ENCODE peak calls at places on chromosome 21, in four cellular contexts. One of them, this sample, is unnamed.

GRCh38 chr21:46532080-46532479 is 72.8 kb downstream of the S100B start:
- DNase-seq in mucosa of descending colon: no peak
- DNase-seq in NT2/D1: no peak
- DNase-seq in naive thymus-derived CD4-positive, alpha-beta T cell: peak; percentile 51
- DNase-seq in this sample: no peak

GRCh38 chr21:31476551-31477120 is 132.6 kb upstream of the TIAM1 start:
- DNase-seq in mucosa of descending colon: no peak
- DNase-seq in NT2/D1: no peak
- DNase-seq in naive thymus-derived CD4-positive, alpha-beta T cell: no peak
- DNase-seq in this sample: no peak

GRCh38 chr21:45169001-45169400 is 94.6 kb downstream of the ADARB1 start:
- DNase-seq in mucosa of descending colon: no peak
- DNase-seq in NT2/D1: no peak
- DNase-seq in naive thymus-derived CD4-positive, alpha-beta T cell: no peak
- DNase-seq in this sample: no peak

GRCh38 chr21:28099296-28099695 is 893.4 kb downstream of the LTN1 start:
- DNase-seq in mucosa of descending colon: no peak
- DNase-seq in NT2/D1: no peak
- DNase-seq in naive thymus-derived CD4-positive, alpha-beta T cell: no peak
- DNase-seq in this sample: no peak

GRCh38 chr21:31731802-31732537 is at the start of gene SCAF4:
- DNase-seq in mucosa of descending colon: peak; percentile 93
- DNase-seq in NT2/D1: peak; percentile 85
- DNase-seq in naive thymus-derived CD4-positive, alpha-beta T cell: peak; percentile 73
- DNase-seq in this sample: peak; percentile 77

GRCh38 chr21:32413697-32414578 is 1.4 kb downstream of the EVA1C start:
- DNase-seq in mucosa of descending colon: no peak
- DNase-seq in NT2/D1: no peak
- DNase-seq in naive thymus-derived CD4-positive, alpha-beta T cell: no peak
- DNase-seq in this sample: no peak

GRCh38 chr21:16082038-16082816 is 352.4 kb downstream of the USP25 start:
- DNase-seq in mucosa of descending colon: no peak
- DNase-seq in NT2/D1: no peak
- DNase-seq in naive thymus-derived CD4-positive, alpha-beta T cell: no peak
- DNase-seq in this sample: no peak

GRCh38 chr21:32958288-32958992 is 67.3 kb upstream of the OLIG2 start:
- DNase-seq in mucosa of descending colon: no peak
- DNase-seq in NT2/D1: peak; percentile 30
- DNase-seq in naive thymus-derived CD4-positive, alpha-beta T cell: no peak
- DNase-seq in this sample: peak; percentile 55

GRCh38 chr21:46393451-46393940 is 65.2 kb upstream of the DIP2A start:
- DNase-seq in mucosa of descending colon: peak; percentile 40
- DNase-seq in NT2/D1: no peak
- DNase-seq in naive thymus-derived CD4-positive, alpha-beta T cell: no peak
- DNase-seq in this sample: no peak

GRCh38 chr21:25835397-25835796 is 100.6 kb downstream of the GABPA start:
- DNase-seq in mucosa of descending colon: no peak
- DNase-seq in NT2/D1: no peak
- DNase-seq in naive thymus-derived CD4-positive, alpha-beta T cell: no peak
- DNase-seq in this sample: no peak

GRCh38 chr21:29546071-29546470 is 247.3 kb downstream of the BACH1 start:
- DNase-seq in mucosa of descending colon: no peak
- DNase-seq in NT2/D1: no peak
- DNase-seq in naive thymus-derived CD4-positive, alpha-beta T cell: no peak
- DNase-seq in this sample: no peak

GRCh38 chr21:27423906-27424595 is 457.2 kb upstream of the ADAMTS5 start:
- DNase-seq in mucosa of descending colon: no peak
- DNase-seq in NT2/D1: peak; percentile 93
- DNase-seq in naive thymus-derived CD4-positive, alpha-beta T cell: no peak
- DNase-seq in this sample: no peak

GRCh38 chr21:16028163-16028562 is 298.4 kb downstream of the USP25 start:
- DNase-seq in mucosa of descending colon: no peak
- DNase-seq in NT2/D1: no peak
- DNase-seq in naive thymus-derived CD4-positive, alpha-beta T cell: no peak
- DNase-seq in this sample: no peak

GRCh38 chr21:38140192-38140905 is 116.4 kb upstream of the KCNJ15 start:
- DNase-seq in mucosa of descending colon: no peak
- DNase-seq in NT2/D1: no peak
- DNase-seq in naive thymus-derived CD4-positive, alpha-beta T cell: no peak
- DNase-seq in this sample: no peak

GRCh38 chr21:26093094-26093493 is 77.5 kb downstream of the APP start:
- DNase-seq in mucosa of descending colon: no peak
- DNase-seq in NT2/D1: no peak
- DNase-seq in naive thymus-derived CD4-positive, alpha-beta T cell: no peak
- DNase-seq in this sample: no peak

GRCh38 chr21:25459365-25459764 is 147.9 kb downstream of the MRPL39 start:
- DNase-seq in mucosa of descending colon: no peak
- DNase-seq in NT2/D1: no peak
- DNase-seq in naive thymus-derived CD4-positive, alpha-beta T cell: no peak
- DNase-seq in this sample: no peak

GRCh38 chr21:27134513-27134912 is 167.6 kb upstream of the ADAMTS5 start:
- DNase-seq in mucosa of descending colon: no peak
- DNase-seq in NT2/D1: no peak
- DNase-seq in naive thymus-derived CD4-positive, alpha-beta T cell: no peak
- DNase-seq in this sample: no peak

GRCh38 chr21:23613014-23613413 is 1994.3 kb downstream of the MRPL39 start:
- DNase-seq in mucosa of descending colon: no peak
- DNase-seq in NT2/D1: no peak
- DNase-seq in naive thymus-derived CD4-positive, alpha-beta T cell: no peak
- DNase-seq in this sample: no peak

GRCh38 chr21:36628096-36628495 is 70.8 kb upstream of the SIM2 start:
- DNase-seq in mucosa of descending colon: no peak
- DNase-seq in NT2/D1: no peak
- DNase-seq in naive thymus-derived CD4-positive, alpha-beta T cell: no peak
- DNase-seq in this sample: no peak

GRCh38 chr21:44890338-44890931 is 16.9 kb upstream of the PTTG1IP start:
- DNase-seq in mucosa of descending colon: peak; percentile 39
- DNase-seq in NT2/D1: no peak
- DNase-seq in naive thymus-derived CD4-positive, alpha-beta T cell: no peak
- DNase-seq in this sample: no peak

GRCh38 chr21:41848971-41849580 is 30.1 kb downstream of the PRDM15 start:
- DNase-seq in mucosa of descending colon: no peak
- DNase-seq in NT2/D1: no peak
- DNase-seq in naive thymus-derived CD4-positive, alpha-beta T cell: no peak
- DNase-seq in this sample: no peak

GRCh38 chr21:31366825-31367224 is 22.8 kb upstream of the TIAM1 start:
- DNase-seq in mucosa of descending colon: no peak
- DNase-seq in NT2/D1: no peak
- DNase-seq in naive thymus-derived CD4-positive, alpha-beta T cell: no peak
- DNase-seq in this sample: no peak

GRCh38 chr21:32317726-32318125 is 19.1 kb downstream of the MRAP start:
- DNase-seq in mucosa of descending colon: no peak
- DNase-seq in NT2/D1: no peak
- DNase-seq in naive thymus-derived CD4-positive, alpha-beta T cell: no peak
- DNase-seq in this sample: no peak

GRCh38 chr21:41754481-41754891 is 12.4 kb downstream of the RIPK4 start:
- DNase-seq in mucosa of descending colon: no peak
- DNase-seq in NT2/D1: no peak
- DNase-seq in naive thymus-derived CD4-positive, alpha-beta T cell: no peak
- DNase-seq in this sample: no peak

GRCh38 chr21:17051054-17051453 is 461.8 kb upstream of the CXADR start:
- DNase-seq in mucosa of descending colon: no peak
- DNase-seq in NT2/D1: no peak
- DNase-seq in naive thymus-derived CD4-positive, alpha-beta T cell: no peak
- DNase-seq in this sample: no peak

GRCh38 chr21:46196733-46197132 is 12.5 kb upstream of the SPATC1L start:
- DNase-seq in mucosa of descending colon: peak; percentile 20
- DNase-seq in NT2/D1: no peak
- DNase-seq in naive thymus-derived CD4-positive, alpha-beta T cell: no peak
- DNase-seq in this sample: peak; percentile 3

GRCh38 chr21:27306821-27307746 is 340.2 kb upstream of the ADAMTS5 start:
- DNase-seq in mucosa of descending colon: no peak
- DNase-seq in NT2/D1: no peak
- DNase-seq in naive thymus-derived CD4-positive, alpha-beta T cell: no peak
- DNase-seq in this sample: no peak

GRCh38 chr21:42508371-42508770 is 5.3 kb upstream of the SLC37A1 start:
- DNase-seq in mucosa of descending colon: no peak
- DNase-seq in NT2/D1: no peak
- DNase-seq in naive thymus-derived CD4-positive, alpha-beta T cell: no peak
- DNase-seq in this sample: no peak

GRCh38 chr21:25818156-25818950 is 83.6 kb downstream of the GABPA start:
- DNase-seq in mucosa of descending colon: no peak
- DNase-seq in NT2/D1: no peak
- DNase-seq in naive thymus-derived CD4-positive, alpha-beta T cell: no peak
- DNase-seq in this sample: no peak

GRCh38 chr21:41983229-41983628 is 26.9 kb downstream of the ZBTB21 start:
- DNase-seq in mucosa of descending colon: no peak
- DNase-seq in NT2/D1: no peak
- DNase-seq in naive thymus-derived CD4-positive, alpha-beta T cell: no peak
- DNase-seq in this sample: no peak

GRCh38 chr21:37232274-37233018 is 34.7 kb downstream of the VPS26C start:
- DNase-seq in mucosa of descending colon: no peak
- DNase-seq in NT2/D1: no peak
- DNase-seq in naive thymus-derived CD4-positive, alpha-beta T cell: no peak
- DNase-seq in this sample: no peak

GRCh38 chr21:28521932-28522826 is 470.5 kb downstream of the LTN1 start:
- DNase-seq in mucosa of descending colon: no peak
- DNase-seq in NT2/D1: peak; percentile 22
- DNase-seq in naive thymus-derived CD4-positive, alpha-beta T cell: no peak
- DNase-seq in this sample: no peak

GRCh38 chr21:27244356-27244755 is 277.5 kb upstream of the ADAMTS5 start:
- DNase-seq in mucosa of descending colon: no peak
- DNase-seq in NT2/D1: no peak
- DNase-seq in naive thymus-derived CD4-positive, alpha-beta T cell: no peak
- DNase-seq in this sample: no peak

GRCh38 chr21:43921979-43922945 is 57.2 kb downstream of the AGPAT3 start:
- DNase-seq in mucosa of descending colon: no peak
- DNase-seq in NT2/D1: no peak
- DNase-seq in naive thymus-derived CD4-positive, alpha-beta T cell: peak; percentile 50
- DNase-seq in this sample: no peak

GRCh38 chr21:26795866-26796329 is 49.3 kb downstream of the ADAMTS1 start:
- DNase-seq in mucosa of descending colon: no peak
- DNase-seq in NT2/D1: no peak
- DNase-seq in naive thymus-derived CD4-positive, alpha-beta T cell: no peak
- DNase-seq in this sample: peak; percentile 20

GRCh38 chr21:35044770-35045538 is 4.1 kb downstream of the RUNX1 start:
- DNase-seq in mucosa of descending colon: no peak
- DNase-seq in NT2/D1: no peak
- DNase-seq in naive thymus-derived CD4-positive, alpha-beta T cell: no peak
- DNase-seq in this sample: no peak

GRCh38 chr21:35045539-35046222 is 3.4 kb downstream of the RUNX1 start:
- DNase-seq in mucosa of descending colon: no peak
- DNase-seq in NT2/D1: no peak
- DNase-seq in naive thymus-derived CD4-positive, alpha-beta T cell: peak; percentile 77
- DNase-seq in this sample: no peak

GRCh38 chr21:35048183-35048601 is 910 bp downstream of the RUNX1 start:
- DNase-seq in mucosa of descending colon: no peak
- DNase-seq in NT2/D1: no peak
- DNase-seq in naive thymus-derived CD4-positive, alpha-beta T cell: no peak
- DNase-seq in this sample: no peak

GRCh38 chr21:35046880-35047229 is 2.2 kb downstream of the RUNX1 start:
- DNase-seq in mucosa of descending colon: no peak
- DNase-seq in NT2/D1: no peak
- DNase-seq in naive thymus-derived CD4-positive, alpha-beta T cell: no peak
- DNase-seq in this sample: no peak

GRCh38 chr21:35046223-35046690 is 2.8 kb downstream of the RUNX1 start:
- DNase-seq in mucosa of descending colon: no peak
- DNase-seq in NT2/D1: no peak
- DNase-seq in naive thymus-derived CD4-positive, alpha-beta T cell: no peak
- DNase-seq in this sample: no peak
- H3K4me1 ChIP-seq in mucosa of descending colon: peaks cover 22% of the 10 kb centered on the region
- H3K4me1 ChIP-seq in NT2/D1: no peaks in the 10 kb centered on the region
- H3K4me1 ChIP-seq in naive thymus-derived CD4-positive, alpha-beta T cell: peaks cover 64% of the 10 kb centered on the region
- H3K4me1 ChIP-seq in this sample: no peaks in the 10 kb centered on the region

GRCh38 chr21:34520769-34521508 is 8.9 kb upstream of the KCNE1 start:
- DNase-seq in mucosa of descending colon: no peak
- DNase-seq in NT2/D1: no peak
- DNase-seq in naive thymus-derived CD4-positive, alpha-beta T cell: no peak
- DNase-seq in this sample: no peak

GRCh38 chr21:34521561-34521960 is 9.6 kb upstream of the KCNE1 start:
- DNase-seq in mucosa of descending colon: no peak
- DNase-seq in NT2/D1: no peak
- DNase-seq in naive thymus-derived CD4-positive, alpha-beta T cell: no peak
- DNase-seq in this sample: no peak

GRCh38 chr21:34523019-34523418 is 11.0 kb upstream of the KCNE1 start:
- DNase-seq in mucosa of descending colon: peak; percentile 63
- DNase-seq in NT2/D1: no peak
- DNase-seq in naive thymus-derived CD4-positive, alpha-beta T cell: no peak
- DNase-seq in this sample: no peak

GRCh38 chr21:34519694-34520093 is 7.7 kb upstream of the KCNE1 start:
- DNase-seq in mucosa of descending colon: no peak
- DNase-seq in NT2/D1: no peak
- DNase-seq in naive thymus-derived CD4-positive, alpha-beta T cell: no peak
- DNase-seq in this sample: no peak

GRCh38 chr21:34522284-34522683 is 10.3 kb upstream of the KCNE1 start:
- DNase-seq in mucosa of descending colon: peak; percentile 57
- DNase-seq in NT2/D1: no peak
- DNase-seq in naive thymus-derived CD4-positive, alpha-beta T cell: no peak
- DNase-seq in this sample: no peak
- H3K4me1 ChIP-seq in mucosa of descending colon: peaks cover 21% of the 10 kb centered on the region
- H3K4me1 ChIP-seq in NT2/D1: peaks cover 11% of the 10 kb centered on the region
- H3K4me1 ChIP-seq in naive thymus-derived CD4-positive, alpha-beta T cell: no peaks in the 10 kb centered on the region
- H3K4me1 ChIP-seq in this sample: peaks cover 14% of the 10 kb centered on the region

GRCh38 chr21:39313042-39313456 is 383 bp downstream of the BRWD1 start:
- DNase-seq in mucosa of descending colon: peak; percentile 78
- DNase-seq in NT2/D1: peak; percentile 27
- DNase-seq in naive thymus-derived CD4-positive, alpha-beta T cell: no peak
- DNase-seq in this sample: peak; percentile 45
- H3K4me1 ChIP-seq in mucosa of descending colon: peaks cover 22% of the 10 kb centered on the region
- H3K4me1 ChIP-seq in NT2/D1: peaks cover 6% of the 10 kb centered on the region
- H3K4me1 ChIP-seq in naive thymus-derived CD4-positive, alpha-beta T cell: peaks cover 11% of the 10 kb centered on the region
- H3K4me1 ChIP-seq in this sample: peaks cover 5% of the 10 kb centered on the region

DNA sequence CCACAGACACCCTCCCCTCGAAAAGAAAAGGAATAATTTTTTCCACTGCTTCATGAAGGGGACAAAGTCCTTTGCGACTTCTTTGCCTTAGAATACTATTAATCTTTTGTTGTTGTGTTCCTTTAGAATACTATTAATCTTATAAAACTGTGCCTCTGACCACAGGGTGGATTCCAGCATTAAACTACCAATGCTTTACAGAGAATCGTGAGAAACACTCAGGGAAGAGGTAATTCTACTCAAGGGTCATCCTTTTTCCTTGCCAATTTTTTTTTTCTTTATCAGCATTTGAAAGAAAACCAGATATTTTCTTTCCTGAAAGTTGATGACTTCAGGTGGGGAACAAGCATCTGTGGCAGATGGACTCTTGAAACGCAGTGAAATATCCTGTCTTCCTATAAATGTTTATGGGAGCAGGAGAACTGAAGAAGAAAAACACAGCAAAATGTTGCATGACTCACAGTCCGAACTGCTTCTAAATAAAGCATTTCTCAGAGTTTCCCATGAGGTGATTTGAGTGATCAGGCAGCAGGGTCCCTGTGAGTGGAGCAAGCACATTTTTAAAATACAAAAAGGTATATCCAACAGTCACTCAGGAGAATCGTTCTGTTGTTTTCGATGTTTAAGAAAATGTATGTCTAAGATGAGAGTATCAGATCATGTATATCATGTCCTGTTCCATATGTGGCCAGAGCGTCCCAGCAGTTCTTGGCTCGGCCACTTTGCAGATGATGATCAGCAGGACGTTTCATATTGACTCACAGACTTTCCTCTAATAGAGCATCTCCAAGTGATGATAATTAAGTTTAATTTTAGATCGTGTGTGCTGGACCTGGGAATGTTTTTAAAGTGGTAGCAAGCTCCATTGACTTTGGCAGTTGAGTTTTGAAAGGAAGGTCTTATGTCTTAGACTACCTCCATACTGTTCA is 154.3 kb upstream of the RUNX1 start:
- DNase-seq in mucosa of descending colon: no peak
- DNase-seq in NT2/D1: no peak
- DNase-seq in naive thymus-derived CD4-positive, alpha-beta T cell: no peak
- DNase-seq in this sample: no peak
- H3K4me1 ChIP-seq in mucosa of descending colon: peaks cover 7% of the 10 kb centered on the region
- H3K4me1 ChIP-seq in NT2/D1: no peaks in the 10 kb centered on the region
- H3K4me1 ChIP-seq in naive thymus-derived CD4-positive, alpha-beta T cell: no peaks in the 10 kb centered on the region
- H3K4me1 ChIP-seq in this sample: no peaks in the 10 kb centered on the region